ENCODE peak calls at places on chromosomes 4 and X, in four cellular contexts. Q is WTC11, R is HepG2, I is K562. N is an unnamed sample.
A peak's percentile ranks its signal among the peaks of the same experiment; 100 is the strongest.

GRCh38 chrX:119004920-119005524 is 30.6 kb downstream of the LONRF3 start:
- DNase-seq in R (peak; percentile 12), I (peak; percentile 46), Q (peak; percentile 63), N (peak; percentile 48)

GRCh38 chr4:120139392-120139791 is 72.7 kb upstream of the MAD2L1 start:
- DNase-seq in I (no peak), R (no peak), Q (no peak), N (no peak)

GRCh38 chr4:4852591-4853362 is 6.7 kb upstream of the MSX1 start:
- DNase-seq in R (no peak), Q (peak; percentile 69), I (peak; percentile 44), N (no peak)

GRCh38 chr4:185865901-185866328 is 53.9 kb upstream of the SORBS2 start:
- DNase-seq in R (no peak), I (no peak), Q (no peak), N (no peak)

GRCh38 chr4:184978211-184978610 is 40.1 kb upstream of the HELT start:
- DNase-seq in Q (no peak), R (no peak), I (no peak), N (no peak)

GRCh38 chrX:19344661-19345060 is 934 bp downstream of the PDHA1 start:
- DNase-seq in Q (no peak), I (no peak), R (no peak), N (no peak)

GRCh38 chr4:52704676-52705075 is 45.6 kb upstream of the USP46 start:
- DNase-seq in I (no peak), Q (no peak), R (no peak), N (no peak)

GRCh38 chr4:87865288-87865687 is 32.5 kb downstream of the MEPE start:
- DNase-seq in R (peak; percentile 69), Q (no peak), I (no peak), N (peak; percentile 13)

GRCh38 chrX:125131146-125131545 is 188.5 kb upstream of the TEX13C start:
- DNase-seq in R (peak; percentile 2), I (no peak), Q (no peak), N (peak; percentile 20)

GRCh38 chr4:86334020-86334750 is 25.7 kb downstream of the MAPK10 start:
- DNase-seq in I (no peak), R (no peak), Q (no peak), N (no peak)

GRCh38 chr4:12884846-12885796 is 599.0 kb downstream of the RAB28 start:
- DNase-seq in R (no peak), I (no peak), Q (peak; percentile 45), N (no peak)

GRCh38 chr4:75477201-75477600 is 37.0 kb downstream of the RCHY1 start:
- DNase-seq in I (no peak), R (no peak), Q (no peak), N (no peak)

GRCh38 chr4:38583102-38583501 is 80.9 kb upstream of the KLF3 start:
- DNase-seq in R (no peak), I (no peak), Q (no peak), N (no peak)

GRCh38 chr4:162838671-162839070 is 328.0 kb downstream of the NAF1 start:
- DNase-seq in Q (no peak), I (no peak), R (no peak), N (no peak)

GRCh38 chr4:43351970-43352806 is 459.7 kb downstream of the GRXCR1 start:
- DNase-seq in I (no peak), Q (no peak), R (peak; percentile 86), N (no peak)

GRCh38 chrX:105167233-105167632 is 53.3 kb downstream of the TEX13A start:
- DNase-seq in R (no peak), I (no peak), Q (no peak), N (no peak)

GRCh38 chrX:33001107-33001506 is 210.2 kb downstream of the DMD start:
- DNase-seq in I (no peak), R (no peak), Q (no peak), N (no peak)

GRCh38 chr4:39231660-39232059 is 49.3 kb downstream of the WDR19 start:
- DNase-seq in I (no peak), Q (no peak), R (no peak), N (no peak)

GRCh38 chr4:70437212-70437611 is 34.8 kb upstream of the MUC7 start:
- DNase-seq in I (no peak), R (peak; percentile 14), Q (peak; percentile 41), N (no peak)

GRCh38 chrX:68821616-68822015 is 7.2 kb upstream of the EFNB1 start:
- DNase-seq in I (no peak), R (no peak), Q (no peak), N (no peak)

GRCh38 chrX:68824565-68825125 is 4.2 kb upstream of the EFNB1 start:
- DNase-seq in Q (no peak), R (no peak), I (no peak), N (no peak)

GRCh38 chrX:68824152-68824433 is 4.7 kb upstream of the EFNB1 start:
- DNase-seq in I (no peak), Q (no peak), R (no peak), N (no peak)

GRCh38 chrX:68822641-68823410 is 6.0 kb upstream of the EFNB1 start:
- DNase-seq in Q (no peak), R (peak; percentile 28), I (peak; percentile 40), N (peak; percentile 36)

GRCh38 chrX:68823413-68824151 is 5.2 kb upstream of the EFNB1 start:
- DNase-seq in I (no peak), R (no peak), Q (no peak), N (no peak)
- TF ChIP-seq HMGXB4 in I (no peak), R (no peak), Q (no peak), N (no peak)

GRCh38 chr4:155402941-155403340 is 26.2 kb upstream of the MAP9 start:
- DNase-seq in I (no peak), R (no peak), Q (no peak), N (no peak)

GRCh38 chr4:155400893-155401292 is 24.1 kb upstream of the MAP9 start:
- DNase-seq in I (no peak), R (no peak), Q (no peak), N (no peak)

GRCh38 chr4:155405059-155405458 is 28.3 kb upstream of the MAP9 start:
- DNase-seq in R (no peak), I (no peak), Q (no peak), N (no peak)

GRCh38 chr4:155407480-155407879 is 30.7 kb upstream of the MAP9 start:
- DNase-seq in I (no peak), R (no peak), Q (no peak), N (no peak)

GRCh38 chr4:155403886-155404285 is 27.1 kb upstream of the MAP9 start:
- DNase-seq in I (no peak), R (no peak), Q (no peak), N (peak; percentile 40)
- TF ChIP-seq USF2 in I (no peak), R (no peak), Q (no peak), N (no peak)

GRCh38 chr4:169167958-169168357 is 102.8 kb downstream of the SH3RF1 start:
- DNase-seq in I (no peak), Q (no peak), R (no peak), N (no peak)

GRCh38 chr4:169160825-169161224 is 109.9 kb downstream of the SH3RF1 start:
- DNase-seq in Q (no peak), R (no peak), I (no peak), N (no peak)

GRCh38 chr4:169163947-169164668 is 106.6 kb downstream of the SH3RF1 start:
- DNase-seq in I (no peak), Q (no peak), R (no peak), N (no peak)

GRCh38 chr4:169163495-169163894 is 107.3 kb downstream of the SH3RF1 start:
- DNase-seq in Q (no peak), I (no peak), R (no peak), N (no peak)

GRCh38 chr4:169164669-169165415 is 105.9 kb downstream of the SH3RF1 start:
- DNase-seq in I (no peak), Q (no peak), R (no peak), N (no peak)
- TF ChIP-seq HMGXB4 in I (no peak), Q (no peak), R (no peak), N (no peak)

GRCh38 chr4:61984260-61984909 is 784.3 kb downstream of the ADGRL3 start:
- DNase-seq in Q (peak; percentile 31), R (no peak), I (no peak), N (no peak)
- TF ChIP-seq USF2 in Q (no peak), R (no peak), I (no peak), N (no peak)

DNA sequence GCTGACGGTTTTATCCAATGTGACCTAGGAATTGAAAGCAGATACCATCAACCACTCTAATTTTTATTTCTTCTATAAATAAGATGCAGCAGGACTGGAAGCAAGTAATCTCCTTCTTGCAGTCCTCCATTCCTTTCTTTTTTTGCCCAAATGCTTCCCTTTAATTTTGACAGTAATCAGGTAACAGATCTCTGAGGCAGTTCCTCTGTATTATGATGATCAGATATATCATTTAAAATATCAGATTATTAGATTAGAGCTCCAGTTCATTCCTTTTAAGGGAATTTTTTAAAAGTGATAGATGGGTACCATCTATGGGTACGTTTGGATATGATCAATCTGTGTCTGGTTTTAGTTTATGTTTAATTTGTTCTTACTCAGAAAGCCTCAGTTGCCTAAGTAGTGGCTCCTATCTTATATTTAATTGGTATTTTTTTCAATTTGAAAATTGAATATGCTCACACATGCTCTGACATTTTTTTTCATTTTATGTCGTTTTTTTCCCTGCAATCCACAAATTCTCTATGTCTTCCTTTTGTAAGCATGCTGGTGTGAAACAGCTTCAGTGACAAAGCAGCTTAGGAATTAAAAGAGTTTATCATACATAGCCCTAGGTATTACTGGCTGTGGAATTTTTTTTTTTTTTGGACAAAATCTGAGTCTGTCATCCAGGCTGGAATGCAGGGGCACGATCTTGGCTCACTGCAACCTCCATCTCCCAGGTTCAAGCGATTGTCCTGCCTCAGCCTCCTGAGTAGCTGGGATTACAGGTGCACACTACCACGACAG is 73.7 kb upstream of the ANK2 start:
- DNase-seq in R (no peak), Q (no peak), I (no peak), N (no peak)
- TF ChIP-seq HMGXB4 in R (no peak), Q (no peak), I (no peak), N (no peak)

GRCh38 chr4:13928214-13928613 is 300.7 kb upstream of the BOD1L1 start:
- DNase-seq in I (no peak), Q (no peak), R (no peak), N (no peak)
- TF ChIP-seq USF2 in I (no peak), Q (no peak), R (no peak), N (no peak)

DNA sequence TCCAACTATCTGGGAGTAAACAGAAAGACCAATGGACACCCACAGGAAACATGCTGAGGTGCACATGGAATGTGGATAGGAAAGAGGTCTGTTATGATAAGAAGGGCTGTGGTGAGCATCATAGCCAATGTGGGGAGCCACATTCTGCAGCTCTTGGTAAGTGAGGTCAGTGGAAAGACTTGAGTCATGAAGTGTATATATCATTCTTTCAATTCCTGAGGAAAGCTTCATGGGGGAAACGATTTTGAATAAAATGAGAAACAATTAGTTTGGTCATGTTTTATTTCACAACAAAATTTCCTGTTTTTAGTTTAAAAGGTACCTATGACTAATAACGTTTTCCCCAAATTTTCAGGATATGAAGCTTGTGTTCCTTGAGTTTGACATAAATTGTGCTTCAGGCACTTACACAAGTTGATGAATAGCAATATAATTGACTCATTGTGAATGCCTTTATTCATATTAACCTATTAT is 41.4 kb upstream of the RASSF6 start:
- DNase-seq in R (no peak), I (peak; percentile 36), Q (no peak), N (peak; percentile 13)
- TF ChIP-seq HMGXB4 in R (no peak), I (no peak), Q (no peak), N (no peak)

GRCh38 chr4:173958445-173958844 is 325.0 kb downstream of the FBXO8 start:
- DNase-seq in R (no peak), Q (no peak), I (no peak), N (no peak)
- TF ChIP-seq USF2 in R (no peak), Q (no peak), I (no peak), N (no peak)

N was measured in A549.